ENCODE peak calls at places on chromosomes 6 and 20, in nine cellular contexts. One of them, this sample, is unnamed.

GRCh38 chr20:33431797-33432381 is 11.7 kb downstream of the SNTA1 start:
- DNase-seq in Kasumi-1: no peak
- DNase-seq in HFFc6: no peak
- DNase-seq in fibroblast of lung: no peak
- DNase-seq in RWPE1: no peak
- DNase-seq in COLO829: no peak
- DNase-seq in HTR-8/SVneo: no peak
- DNase-seq in tibial artery: no peak
- DNase-seq in T-helper 1 cell: no peak
- DNase-seq in this sample: no peak

GRCh38 chr6:39755231-39755630 is 30.0 kb upstream of the KIF6 start:
- DNase-seq in tibial artery: no peak
- DNase-seq in HTR-8/SVneo: no peak
- DNase-seq in RWPE1: no peak
- DNase-seq in fibroblast of lung: peak
- DNase-seq in HFFc6: no peak
- DNase-seq in Kasumi-1: no peak
- DNase-seq in COLO829: peak
- DNase-seq in T-helper 1 cell: no peak
- DNase-seq in this sample: no peak

GRCh38 chr6:112193535-112194051 is 60.8 kb downstream of the LAMA4 start:
- DNase-seq in fibroblast of lung: no peak
- DNase-seq in HTR-8/SVneo: no peak
- DNase-seq in HFFc6: no peak
- DNase-seq in tibial artery: no peak
- DNase-seq in T-helper 1 cell: no peak
- DNase-seq in COLO829: peak
- DNase-seq in Kasumi-1: no peak
- DNase-seq in RWPE1: no peak
- DNase-seq in this sample: no peak

GRCh38 chr20:3077618-3078134 is 6.3 kb downstream of the OXT start:
- DNase-seq in tibial artery: no peak
- DNase-seq in HTR-8/SVneo: no peak
- DNase-seq in T-helper 1 cell: peak
- DNase-seq in Kasumi-1: no peak
- DNase-seq in fibroblast of lung: no peak
- DNase-seq in COLO829: no peak
- DNase-seq in RWPE1: no peak
- DNase-seq in HFFc6: no peak
- DNase-seq in this sample: no peak

GRCh38 chr6:119627908-119628669 is 278.5 kb upstream of the MAN1A1 start:
- DNase-seq in Kasumi-1: no peak
- DNase-seq in tibial artery: no peak
- DNase-seq in T-helper 1 cell: no peak
- DNase-seq in COLO829: no peak
- DNase-seq in fibroblast of lung: peak
- DNase-seq in RWPE1: peak
- DNase-seq in HTR-8/SVneo: no peak
- DNase-seq in HFFc6: no peak
- DNase-seq in this sample: no peak

GRCh38 chr6:18155273-18155863 is at the start of gene KDM1B:
- DNase-seq in COLO829: peak
- DNase-seq in Kasumi-1: peak
- DNase-seq in RWPE1: peak
- DNase-seq in T-helper 1 cell: peak
- DNase-seq in fibroblast of lung: peak
- DNase-seq in HFFc6: peak
- DNase-seq in tibial artery: peak
- DNase-seq in HTR-8/SVneo: peak
- DNase-seq in this sample: peak

GRCh38 chr6:1940381-1940780 is 305.0 kb downstream of the GMDS start:
- DNase-seq in RWPE1: no peak
- DNase-seq in HTR-8/SVneo: no peak
- DNase-seq in tibial artery: no peak
- DNase-seq in T-helper 1 cell: no peak
- DNase-seq in COLO829: no peak
- DNase-seq in fibroblast of lung: peak
- DNase-seq in Kasumi-1: no peak
- DNase-seq in HFFc6: no peak
- DNase-seq in this sample: no peak

GRCh38 chr20:32908334-32909292 is 49.9 kb downstream of the EFCAB8 start:
- DNase-seq in fibroblast of lung: no peak
- DNase-seq in COLO829: no peak
- DNase-seq in Kasumi-1: no peak
- DNase-seq in T-helper 1 cell: no peak
- DNase-seq in HFFc6: no peak
- DNase-seq in HTR-8/SVneo: no peak
- DNase-seq in RWPE1: no peak
- DNase-seq in tibial artery: no peak
- DNase-seq in this sample: no peak

GRCh38 chr20:1894471-1894950 is 696 bp upstream of the SIRPA start:
- DNase-seq in HTR-8/SVneo: peak
- DNase-seq in HFFc6: peak
- DNase-seq in tibial artery: peak
- DNase-seq in Kasumi-1: peak
- DNase-seq in T-helper 1 cell: no peak
- DNase-seq in COLO829: no peak
- DNase-seq in fibroblast of lung: peak
- DNase-seq in RWPE1: peak
- DNase-seq in this sample: peak

GRCh38 chr6:32431142-32431541 is 8.5 kb upstream of the HLA-DRA start:
- DNase-seq in tibial artery: no peak
- DNase-seq in Kasumi-1: no peak
- DNase-seq in HFFc6: no peak
- DNase-seq in COLO829: no peak
- DNase-seq in RWPE1: no peak
- DNase-seq in HTR-8/SVneo: no peak
- DNase-seq in fibroblast of lung: no peak
- DNase-seq in T-helper 1 cell: no peak
- DNase-seq in this sample: no peak

GRCh38 chr20:4730782-4731181 is 9.1 kb downstream of the PRND start:
- DNase-seq in HTR-8/SVneo: no peak
- DNase-seq in COLO829: no peak
- DNase-seq in tibial artery: no peak
- DNase-seq in RWPE1: no peak
- DNase-seq in Kasumi-1: peak
- DNase-seq in fibroblast of lung: no peak
- DNase-seq in T-helper 1 cell: no peak
- DNase-seq in HFFc6: no peak
- DNase-seq in this sample: no peak

GRCh38 chr6:89566930-89567634 is 71.5 kb downstream of the LYRM2 start:
- DNase-seq in Kasumi-1: no peak
- DNase-seq in COLO829: no peak
- DNase-seq in HTR-8/SVneo: no peak
- DNase-seq in fibroblast of lung: peak
- DNase-seq in T-helper 1 cell: no peak
- DNase-seq in HFFc6: no peak
- DNase-seq in RWPE1: no peak
- DNase-seq in tibial artery: no peak
- DNase-seq in this sample: no peak

GRCh38 chr6:34154668-34155447 is 9.0 kb upstream of the GRM4 start:
- DNase-seq in HFFc6: peak
- DNase-seq in fibroblast of lung: peak
- DNase-seq in tibial artery: peak
- DNase-seq in RWPE1: peak
- DNase-seq in T-helper 1 cell: peak
- DNase-seq in HTR-8/SVneo: peak
- DNase-seq in Kasumi-1: peak
- DNase-seq in COLO829: peak
- DNase-seq in this sample: peak

GRCh38 chr20:14523090-14523489 is 185.7 kb upstream of the FLRT3 start:
- DNase-seq in HTR-8/SVneo: no peak
- DNase-seq in T-helper 1 cell: no peak
- DNase-seq in HFFc6: no peak
- DNase-seq in Kasumi-1: no peak
- DNase-seq in tibial artery: no peak
- DNase-seq in fibroblast of lung: no peak
- DNase-seq in COLO829: no peak
- DNase-seq in RWPE1: peak
- DNase-seq in this sample: no peak

GRCh38 chr6:97841763-97842162 is 558.7 kb upstream of the MMS22L start:
- DNase-seq in T-helper 1 cell: no peak
- DNase-seq in HTR-8/SVneo: no peak
- DNase-seq in HFFc6: no peak
- DNase-seq in COLO829: no peak
- DNase-seq in RWPE1: no peak
- DNase-seq in fibroblast of lung: peak
- DNase-seq in tibial artery: no peak
- DNase-seq in Kasumi-1: no peak
- DNase-seq in this sample: no peak

GRCh38 chr6:10800810-10801209 is 37.5 kb downstream of the MAK start:
- DNase-seq in HFFc6: peak
- DNase-seq in HTR-8/SVneo: no peak
- DNase-seq in T-helper 1 cell: no peak
- DNase-seq in tibial artery: no peak
- DNase-seq in Kasumi-1: no peak
- DNase-seq in RWPE1: peak
- DNase-seq in fibroblast of lung: peak
- DNase-seq in COLO829: no peak
- DNase-seq in this sample: peak

GRCh38 chr20:52084727-52085126 is 106.9 kb downstream of the ZFP64 start:
- DNase-seq in RWPE1: no peak
- DNase-seq in HFFc6: no peak
- DNase-seq in tibial artery: no peak
- DNase-seq in HTR-8/SVneo: no peak
- DNase-seq in fibroblast of lung: no peak
- DNase-seq in T-helper 1 cell: no peak
- DNase-seq in Kasumi-1: no peak
- DNase-seq in COLO829: no peak
- DNase-seq in this sample: no peak

GRCh38 chr6:6494677-6495076 is 93.8 kb upstream of the LY86 start:
- DNase-seq in Kasumi-1: peak
- DNase-seq in RWPE1: peak
- DNase-seq in HTR-8/SVneo: no peak
- DNase-seq in T-helper 1 cell: peak
- DNase-seq in HFFc6: no peak
- DNase-seq in tibial artery: peak
- DNase-seq in fibroblast of lung: no peak
- DNase-seq in COLO829: peak
- DNase-seq in this sample: no peak

GRCh38 chr6:84847349-84848160 is 83.2 kb upstream of the TBX18 start:
- DNase-seq in tibial artery: no peak
- DNase-seq in HFFc6: peak
- DNase-seq in RWPE1: no peak
- DNase-seq in Kasumi-1: no peak
- DNase-seq in fibroblast of lung: peak
- DNase-seq in T-helper 1 cell: no peak
- DNase-seq in HTR-8/SVneo: no peak
- DNase-seq in COLO829: no peak
- DNase-seq in this sample: no peak

GRCh38 chr6:6497976-6498375 is 90.5 kb upstream of the LY86 start:
- DNase-seq in HFFc6: no peak
- DNase-seq in COLO829: no peak
- DNase-seq in tibial artery: no peak
- DNase-seq in fibroblast of lung: no peak
- DNase-seq in HTR-8/SVneo: no peak
- DNase-seq in RWPE1: no peak
- DNase-seq in Kasumi-1: no peak
- DNase-seq in T-helper 1 cell: no peak
- DNase-seq in this sample: no peak

GRCh38 chr20:64101731-64102621 is 5.4 kb downstream of the NPBWR2 start:
- DNase-seq in T-helper 1 cell: peak
- DNase-seq in HTR-8/SVneo: peak
- DNase-seq in Kasumi-1: no peak
- DNase-seq in RWPE1: peak
- DNase-seq in COLO829: peak
- DNase-seq in tibial artery: no peak
- DNase-seq in HFFc6: no peak
- DNase-seq in fibroblast of lung: no peak
- DNase-seq in this sample: peak

GRCh38 chr20:49545572-49545971 is 22.4 kb downstream of the PTGIS start:
- DNase-seq in RWPE1: no peak
- DNase-seq in COLO829: no peak
- DNase-seq in T-helper 1 cell: no peak
- DNase-seq in Kasumi-1: no peak
- DNase-seq in tibial artery: no peak
- DNase-seq in HFFc6: no peak
- DNase-seq in HTR-8/SVneo: no peak
- DNase-seq in fibroblast of lung: no peak
- DNase-seq in this sample: no peak

GRCh38 chr6:105844275-105844848 is 241.8 kb upstream of the PRDM1 start:
- DNase-seq in Kasumi-1: no peak
- DNase-seq in tibial artery: no peak
- DNase-seq in RWPE1: no peak
- DNase-seq in fibroblast of lung: no peak
- DNase-seq in HFFc6: no peak
- DNase-seq in HTR-8/SVneo: no peak
- DNase-seq in T-helper 1 cell: no peak
- DNase-seq in COLO829: no peak
- DNase-seq in this sample: peak